ENCODE peak calls at places on chromosomes 6 and 20, in eight cellular contexts. One of them, this sample, is unnamed.

GRCh38 chr6:160261991-160262718 is 3.5 kb upstream of the SLC22A2 start:
- DNase-seq in hepatocyte: peak
- DNase-seq in keratinocyte: no peak
- DNase-seq in OCI-LY7: no peak
- DNase-seq in neuronal stem cell: no peak
- DNase-seq in GM23248: no peak
- DNase-seq in fibroblast of lung: no peak
- DNase-seq in HCT116: no peak
- DNase-seq in this sample: no peak

GRCh38 chr6:133502451-133503259 is 261.5 kb downstream of the EYA4 start:
- DNase-seq in GM23248: peak
- DNase-seq in hepatocyte: peak
- DNase-seq in fibroblast of lung: peak
- DNase-seq in keratinocyte: no peak
- DNase-seq in OCI-LY7: no peak
- DNase-seq in neuronal stem cell: no peak
- DNase-seq in HCT116: no peak
- DNase-seq in this sample: no peak

GRCh38 chr20:43761396-43762340 is 34.9 kb upstream of the GTSF1L start:
- DNase-seq in hepatocyte: no peak
- DNase-seq in OCI-LY7: no peak
- DNase-seq in GM23248: peak
- DNase-seq in neuronal stem cell: no peak
- DNase-seq in HCT116: no peak
- DNase-seq in keratinocyte: no peak
- DNase-seq in fibroblast of lung: peak
- DNase-seq in this sample: no peak

GRCh38 chr20:58103961-58104360 is 124.5 kb downstream of the ANKRD60 start:
- DNase-seq in hepatocyte: no peak
- DNase-seq in OCI-LY7: no peak
- DNase-seq in keratinocyte: no peak
- DNase-seq in HCT116: no peak
- DNase-seq in neuronal stem cell: no peak
- DNase-seq in fibroblast of lung: no peak
- DNase-seq in GM23248: no peak
- DNase-seq in this sample: no peak

GRCh38 chr20:59784365-59785117 is 148.9 kb downstream of the SYCP2 start:
- DNase-seq in neuronal stem cell: no peak
- DNase-seq in keratinocyte: no peak
- DNase-seq in GM23248: no peak
- DNase-seq in HCT116: no peak
- DNase-seq in OCI-LY7: no peak
- DNase-seq in hepatocyte: no peak
- DNase-seq in fibroblast of lung: no peak
- DNase-seq in this sample: no peak

GRCh38 chr6:154457881-154458284 is 52.6 kb downstream of the CNKSR3 start:
- DNase-seq in hepatocyte: no peak
- DNase-seq in neuronal stem cell: no peak
- DNase-seq in keratinocyte: no peak
- DNase-seq in fibroblast of lung: no peak
- DNase-seq in HCT116: no peak
- DNase-seq in GM23248: no peak
- DNase-seq in OCI-LY7: no peak
- DNase-seq in this sample: no peak

GRCh38 chr6:3291346-3291745 is 32.6 kb downstream of the PSMG4 start:
- DNase-seq in fibroblast of lung: no peak
- DNase-seq in keratinocyte: no peak
- DNase-seq in neuronal stem cell: no peak
- DNase-seq in OCI-LY7: no peak
- DNase-seq in HCT116: no peak
- DNase-seq in hepatocyte: no peak
- DNase-seq in GM23248: no peak
- DNase-seq in this sample: no peak

GRCh38 chr20:8020314-8021079 is 936 bp upstream of the TMX4 start:
- DNase-seq in hepatocyte: no peak
- DNase-seq in OCI-LY7: peak
- DNase-seq in HCT116: no peak
- DNase-seq in GM23248: no peak
- DNase-seq in neuronal stem cell: no peak
- DNase-seq in fibroblast of lung: peak
- DNase-seq in keratinocyte: no peak
- DNase-seq in this sample: no peak

GRCh38 chr6:100186552-100186951 is 192.5 kb upstream of the MCHR2 start:
- DNase-seq in GM23248: peak
- DNase-seq in HCT116: no peak
- DNase-seq in neuronal stem cell: no peak
- DNase-seq in OCI-LY7: no peak
- DNase-seq in hepatocyte: no peak
- DNase-seq in keratinocyte: no peak
- DNase-seq in fibroblast of lung: peak
- DNase-seq in this sample: no peak

GRCh38 chr6:100472674-100473073 is 8.0 kb upstream of the SIM1 start:
- DNase-seq in keratinocyte: no peak
- DNase-seq in fibroblast of lung: peak
- DNase-seq in hepatocyte: no peak
- DNase-seq in GM23248: peak
- DNase-seq in neuronal stem cell: no peak
- DNase-seq in OCI-LY7: no peak
- DNase-seq in HCT116: no peak
- DNase-seq in this sample: no peak

GRCh38 chr6:17600527-17601388 is 656 bp downstream of the FAM8A1 start:
- DNase-seq in hepatocyte: peak
- DNase-seq in keratinocyte: no peak
- DNase-seq in fibroblast of lung: peak
- DNase-seq in HCT116: no peak
- DNase-seq in GM23248: peak
- DNase-seq in OCI-LY7: peak
- DNase-seq in neuronal stem cell: peak
- DNase-seq in this sample: no peak

GRCh38 chr20:19758888-19759331 is 852 bp downstream of the RIN2 start:
- DNase-seq in HCT116: no peak
- DNase-seq in OCI-LY7: no peak
- DNase-seq in GM23248: peak
- DNase-seq in neuronal stem cell: peak
- DNase-seq in hepatocyte: peak
- DNase-seq in keratinocyte: no peak
- DNase-seq in fibroblast of lung: peak
- DNase-seq in this sample: peak

GRCh38 chr6:143501851-143502250 is 9.7 kb downstream of the FUCA2 start:
- DNase-seq in HCT116: no peak
- DNase-seq in keratinocyte: no peak
- DNase-seq in GM23248: peak
- DNase-seq in hepatocyte: no peak
- DNase-seq in OCI-LY7: peak
- DNase-seq in neuronal stem cell: no peak
- DNase-seq in fibroblast of lung: no peak
- DNase-seq in this sample: no peak

GRCh38 chr6:13311155-13311554 is 17.2 kb downstream of the TBC1D7 start:
- DNase-seq in HCT116: no peak
- DNase-seq in fibroblast of lung: no peak
- DNase-seq in OCI-LY7: no peak
- DNase-seq in neuronal stem cell: no peak
- DNase-seq in hepatocyte: no peak
- DNase-seq in GM23248: no peak
- DNase-seq in keratinocyte: no peak
- DNase-seq in this sample: no peak

GRCh38 chr6:27297857-27298730 is 14.0 kb downstream of the POM121L2 start:
- DNase-seq in hepatocyte: peak
- DNase-seq in GM23248: peak
- DNase-seq in keratinocyte: no peak
- DNase-seq in OCI-LY7: no peak
- DNase-seq in HCT116: peak
- DNase-seq in neuronal stem cell: no peak
- DNase-seq in fibroblast of lung: peak
- DNase-seq in this sample: peak

GRCh38 chr20:58647814-58648501 is 3.1 kb upstream of the STX16 start:
- DNase-seq in OCI-LY7: no peak
- DNase-seq in keratinocyte: no peak
- DNase-seq in HCT116: no peak
- DNase-seq in hepatocyte: no peak
- DNase-seq in neuronal stem cell: no peak
- DNase-seq in fibroblast of lung: peak
- DNase-seq in GM23248: peak
- DNase-seq in this sample: peak

DNA sequence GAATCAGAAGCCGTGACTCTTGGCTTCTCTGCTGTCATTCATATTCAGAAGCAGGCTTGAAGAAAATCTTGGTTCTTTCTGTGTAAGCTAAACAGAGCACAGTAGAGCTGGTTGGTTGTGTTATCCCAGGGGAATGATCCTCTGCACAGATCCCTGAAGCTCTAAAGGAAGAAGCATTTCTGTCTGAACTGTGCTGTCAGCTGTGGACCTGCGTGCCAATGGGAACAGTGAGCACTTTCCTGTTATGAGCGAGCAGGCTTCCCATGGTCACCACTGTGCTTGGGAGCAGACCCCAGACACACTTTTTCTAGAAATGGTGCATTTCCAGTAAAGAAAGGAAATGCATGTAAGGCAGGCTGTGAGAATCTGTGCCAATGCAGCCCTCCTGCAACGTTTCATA is 490.2 kb downstream of the EPM2A start:
- DNase-seq in GM23248: no peak
- DNase-seq in HCT116: no peak
- DNase-seq in keratinocyte: no peak
- DNase-seq in neuronal stem cell: no peak
- DNase-seq in hepatocyte: no peak
- DNase-seq in fibroblast of lung: peak
- DNase-seq in OCI-LY7: no peak
- DNase-seq in this sample: no peak
- H2AFZ ChIP-seq in GM23248: no peak
- H2AFZ ChIP-seq in HCT116: no peak
- H2AFZ ChIP-seq in keratinocyte: no peak
- H2AFZ ChIP-seq in neuronal stem cell: no peak
- H2AFZ ChIP-seq in hepatocyte: no peak
- H2AFZ ChIP-seq in fibroblast of lung: no peak
- H2AFZ ChIP-seq in OCI-LY7: no peak
- H2AFZ ChIP-seq in this sample: peak

GRCh38 chr20:48703107-48703506 is 124.7 kb downstream of the PREX1 start:
- DNase-seq in neuronal stem cell: no peak
- DNase-seq in keratinocyte: no peak
- DNase-seq in hepatocyte: no peak
- DNase-seq in GM23248: no peak
- DNase-seq in HCT116: no peak
- DNase-seq in fibroblast of lung: no peak
- DNase-seq in OCI-LY7: no peak
- DNase-seq in this sample: no peak

GRCh38 chr20:48698507-48699267 is 129.1 kb downstream of the PREX1 start:
- DNase-seq in keratinocyte: no peak
- DNase-seq in neuronal stem cell: no peak
- DNase-seq in HCT116: no peak
- DNase-seq in OCI-LY7: no peak
- DNase-seq in fibroblast of lung: no peak
- DNase-seq in GM23248: no peak
- DNase-seq in hepatocyte: no peak
- DNase-seq in this sample: no peak

GRCh38 chr20:48703511-48704219 is 124.1 kb downstream of the PREX1 start:
- DNase-seq in HCT116: no peak
- DNase-seq in GM23248: no peak
- DNase-seq in keratinocyte: no peak
- DNase-seq in hepatocyte: no peak
- DNase-seq in neuronal stem cell: no peak
- DNase-seq in OCI-LY7: no peak
- DNase-seq in fibroblast of lung: no peak
- DNase-seq in this sample: no peak

GRCh38 chr20:48702388-48703041 is 125.3 kb downstream of the PREX1 start:
- DNase-seq in HCT116: no peak
- DNase-seq in GM23248: no peak
- DNase-seq in fibroblast of lung: no peak
- DNase-seq in hepatocyte: no peak
- DNase-seq in keratinocyte: no peak
- DNase-seq in neuronal stem cell: no peak
- DNase-seq in OCI-LY7: no peak
- DNase-seq in this sample: no peak

DNA sequence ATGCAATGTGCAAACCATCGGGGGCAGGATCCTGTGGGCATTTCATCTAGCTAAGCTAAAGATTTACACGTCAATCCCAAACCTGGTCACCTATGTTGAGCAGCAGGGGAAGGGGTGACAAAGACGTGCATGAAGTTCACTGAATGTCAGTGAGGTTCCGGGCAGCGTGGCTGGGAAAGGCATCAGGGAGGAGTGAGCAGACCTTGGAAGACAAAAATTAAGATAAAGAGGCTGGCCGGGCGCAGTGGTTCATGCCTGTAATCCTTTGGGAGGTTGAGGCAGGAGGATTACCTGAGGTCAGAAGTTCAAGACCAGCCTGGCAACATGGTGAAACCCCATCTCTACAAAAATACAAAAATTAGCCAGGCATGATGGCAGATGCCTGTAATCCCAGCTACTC is 126.1 kb downstream of the PREX1 start:
- DNase-seq in hepatocyte: no peak
- DNase-seq in fibroblast of lung: no peak
- DNase-seq in OCI-LY7: no peak
- DNase-seq in GM23248: no peak
- DNase-seq in neuronal stem cell: no peak
- DNase-seq in keratinocyte: no peak
- DNase-seq in HCT116: no peak
- DNase-seq in this sample: no peak
- H2AFZ ChIP-seq in hepatocyte: no peak
- H2AFZ ChIP-seq in fibroblast of lung: no peak
- H2AFZ ChIP-seq in OCI-LY7: no peak
- H2AFZ ChIP-seq in GM23248: no peak
- H2AFZ ChIP-seq in neuronal stem cell: no peak
- H2AFZ ChIP-seq in keratinocyte: no peak
- H2AFZ ChIP-seq in HCT116: no peak
- H2AFZ ChIP-seq in this sample: no peak

GRCh38 chr20:56360133-56360898 is 1.5 kb downstream of the FAM210B start:
- DNase-seq in OCI-LY7: no peak
- DNase-seq in hepatocyte: no peak
- DNase-seq in keratinocyte: no peak
- DNase-seq in GM23248: no peak
- DNase-seq in HCT116: no peak
- DNase-seq in neuronal stem cell: no peak
- DNase-seq in fibroblast of lung: no peak
- DNase-seq in this sample: no peak
- H2AFZ ChIP-seq in OCI-LY7: no peak
- H2AFZ ChIP-seq in hepatocyte: no peak
- H2AFZ ChIP-seq in keratinocyte: peak
- H2AFZ ChIP-seq in GM23248: peak
- H2AFZ ChIP-seq in HCT116: no peak
- H2AFZ ChIP-seq in neuronal stem cell: peak
- H2AFZ ChIP-seq in fibroblast of lung: peak
- H2AFZ ChIP-seq in this sample: no peak

DNA sequence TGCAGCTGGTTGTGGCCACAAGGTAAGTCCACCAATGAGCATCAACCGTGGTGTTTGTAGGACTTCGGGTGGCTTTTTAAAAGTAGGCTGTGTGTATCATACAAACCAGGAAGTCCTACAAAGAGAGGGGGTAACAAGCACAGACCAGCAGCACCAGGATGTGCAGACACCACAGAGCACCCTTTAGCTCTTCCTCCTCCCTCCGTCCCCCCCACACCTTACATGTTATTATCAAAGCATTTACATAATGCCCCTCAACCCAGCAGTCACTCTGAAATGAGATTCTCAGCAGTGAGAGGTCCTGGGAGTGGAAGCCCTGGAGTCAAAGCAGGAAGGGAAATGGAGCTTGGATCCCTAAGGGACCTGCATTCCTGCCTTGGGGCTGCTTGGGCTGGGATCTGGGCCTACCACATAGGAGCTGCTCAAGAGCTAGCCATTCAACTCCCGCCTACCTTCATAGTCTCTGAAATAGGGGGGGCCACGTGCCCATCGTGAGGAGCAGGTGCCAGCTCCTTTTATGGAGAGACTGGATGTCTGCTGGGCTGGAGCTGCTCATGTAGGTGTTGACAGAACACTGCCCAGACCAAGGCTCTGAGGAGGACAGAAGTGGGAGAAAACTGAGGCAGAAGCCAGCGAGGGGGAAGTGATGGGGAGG is 90.6 kb downstream of the PSMB1 start:
- DNase-seq in GM23248: no peak
- DNase-seq in hepatocyte: no peak
- DNase-seq in HCT116: no peak
- DNase-seq in OCI-LY7: no peak
- DNase-seq in keratinocyte: no peak
- DNase-seq in neuronal stem cell: no peak
- DNase-seq in fibroblast of lung: no peak
- DNase-seq in this sample: no peak
- H2AFZ ChIP-seq in GM23248: no peak
- H2AFZ ChIP-seq in hepatocyte: no peak
- H2AFZ ChIP-seq in HCT116: no peak
- H2AFZ ChIP-seq in OCI-LY7: no peak
- H2AFZ ChIP-seq in keratinocyte: no peak
- H2AFZ ChIP-seq in neuronal stem cell: no peak
- H2AFZ ChIP-seq in fibroblast of lung: no peak
- H2AFZ ChIP-seq in this sample: no peak

This sample was measured in H1.